ENCODE peak calls at places on chromosomes 7 and 10, in six cellular contexts. A is astrocyte, E is lower leg skin, P is choroid plexus epithelial cell, Y is AG04449, S is right atrium auricular region. O is an unnamed sample.

GRCh38 chr10:60466267-60467201 is 76.9 kb upstream of the ANK3 start:
- DNase-seq in A (peak; percentile 36), E (no peak), P (no peak), Y (no peak), S (no peak), O (no peak)

GRCh38 chr10:64430690-64431323 is 909.6 kb downstream of the REEP3 start:
- DNase-seq in A (no peak), E (no peak), P (peak; percentile 0), Y (no peak), S (no peak), O (peak; percentile 25)

GRCh38 chr10:126397640-126398382 is 9.5 kb upstream of the ADAM12 start:
- DNase-seq in A (peak; percentile 100), E (no peak), P (peak; percentile 99), Y (peak; percentile 97), S (no peak), O (no peak)

GRCh38 chr7:47602272-47603004 is 20.5 kb upstream of the TNS3 start:
- DNase-seq in A (no peak), E (no peak), P (no peak), Y (no peak), S (no peak), O (no peak)

GRCh38 chr10:100345570-100346330 is 1.3 kb upstream of the SCD start:
- DNase-seq in A (peak; percentile 77), E (no peak), P (peak; percentile 83), Y (no peak), S (no peak), O (no peak)

GRCh38 chr7:26073041-26073440 is 79.0 kb upstream of the NFE2L3 start:
- DNase-seq in A (no peak), E (no peak), P (no peak), Y (no peak), S (no peak), O (no peak)

GRCh38 chr10:31020128-31020527 is 11.5 kb downstream of the ZNF438 start:
- DNase-seq in A (no peak), E (no peak), P (no peak), Y (no peak), S (no peak), O (no peak)

GRCh38 chr7:94962661-94963060 is 55.3 kb downstream of the PPP1R9A start:
- DNase-seq in A (no peak), E (no peak), P (no peak), Y (no peak), S (no peak), O (no peak)

GRCh38 chr10:49628599-49628998 is 14.8 kb downstream of the CHAT start:
- DNase-seq in A (no peak), E (peak; percentile 64), P (no peak), Y (no peak), S (no peak), O (no peak)

GRCh38 chr10:28818645-28819036 is 141.3 kb downstream of the BAMBI start:
- DNase-seq in A (no peak), E (no peak), P (no peak), Y (no peak), S (no peak), O (no peak)

GRCh38 chr7:108454674-108455523 is 1.3 kb downstream of the NRCAM start:
- DNase-seq in A (peak; percentile 42), E (no peak), P (peak; percentile 31), Y (no peak), S (no peak), O (no peak)

GRCh38 chr7:2523461-2523905 is 3.9 kb downstream of the LFNG start:
- DNase-seq in A (no peak), E (peak; percentile 88), P (no peak), Y (no peak), S (no peak), O (peak; percentile 83)

GRCh38 chr7:2750054-2750453 is 62.1 kb downstream of the AMZ1 start:
- DNase-seq in A (no peak), E (no peak), P (peak; percentile 56), Y (no peak), S (no peak), O (no peak)

GRCh38 chr10:61733358-61733940 is 70.7 kb downstream of the CABCOCO1 start:
- DNase-seq in A (peak; percentile 24), E (no peak), P (peak; percentile 80), Y (no peak), S (no peak), O (peak; percentile 59)

GRCh38 chr7:37442268-37442667 is 6.4 kb downstream of the ELMO1 start:
- DNase-seq in A (no peak), E (no peak), P (no peak), Y (no peak), S (no peak), O (no peak)

GRCh38 chr10:6019796-6020195 is 42.4 kb downstream of the IL2RA start:
- DNase-seq in A (no peak), E (no peak), P (no peak), Y (no peak), S (no peak), O (no peak)

GRCh38 chr10:84205049-84205852 is 10.9 kb downstream of the CDHR1 start:
- DNase-seq in A (no peak), E (peak; percentile 87), P (peak; percentile 75), Y (no peak), S (no peak), O (peak; percentile 73)

GRCh38 chr10:6498771-6499170 is 81.3 kb downstream of the PRKCQ start:
- DNase-seq in A (no peak), E (no peak), P (no peak), Y (no peak), S (no peak), O (no peak)

GRCh38 chr10:110802090-110802489 is 69.6 kb upstream of the PDCD4 start:
- DNase-seq in A (peak; percentile 74), E (no peak), P (peak; percentile 73), Y (peak; percentile 60), S (no peak), O (no peak)

GRCh38 chr7:137762334-137762733 is 84.4 kb downstream of the DGKI start:
- DNase-seq in A (no peak), E (no peak), P (no peak), Y (no peak), S (no peak), O (no peak)

GRCh38 chr7:128263420-128263819 is 22.3 kb downstream of the LEP start:
- DNase-seq in A (no peak), E (no peak), P (no peak), Y (no peak), S (no peak), O (no peak)

GRCh38 chr7:143236408-143236990 is 14.7 kb downstream of the TAS2R40 start:
- DNase-seq in A (no peak), E (no peak), P (no peak), Y (no peak), S (no peak), O (no peak)

DNA sequence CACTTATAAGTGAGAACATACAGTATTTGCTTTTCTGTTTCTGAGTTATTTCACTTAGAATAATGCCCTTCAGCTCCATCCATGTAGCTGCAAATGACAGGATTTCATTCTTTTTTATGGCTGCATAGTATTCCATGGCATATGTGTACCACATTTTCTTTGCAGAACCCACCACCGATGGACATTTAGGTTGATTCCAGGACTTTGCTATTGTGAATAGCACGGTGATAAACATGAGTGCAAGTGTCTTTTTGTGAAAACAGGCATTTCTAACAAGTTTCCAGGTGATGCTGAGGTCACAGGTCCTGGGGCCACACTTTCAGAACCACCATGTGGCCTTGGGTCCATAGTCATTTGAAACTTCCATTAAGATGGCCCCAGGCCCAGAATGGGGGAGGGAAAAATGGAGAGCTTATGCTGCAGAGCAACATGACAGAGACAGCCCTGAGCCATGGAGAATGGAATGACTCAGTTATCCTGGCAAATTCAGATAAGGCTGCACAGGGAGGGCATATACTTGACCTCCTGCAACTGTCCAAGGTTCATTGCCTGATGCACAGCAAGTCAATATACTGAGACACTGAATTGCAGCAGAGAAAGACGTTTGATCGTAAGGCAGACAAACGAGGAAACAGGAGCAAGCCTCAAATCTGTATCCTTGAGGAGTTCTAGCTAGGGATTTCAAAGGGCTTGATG is 248.0 kb upstream of the GALNT17 start:
- DNase-seq in A (no peak), E (no peak), P (no peak), Y (no peak), S (no peak), O (no peak)
- H3K4me3 ChIP-seq in A (no peak overlapping the region), E (no peak overlapping the region), P (no peak overlapping the region), Y (no peak overlapping the region), S (no peak overlapping the region), O (no peak overlapping the region)

GRCh38 chr10:103781329-103782061 is 73.9 kb downstream of the SH3PXD2A start:
- DNase-seq in A (peak; percentile 99), E (no peak), P (peak; percentile 26), Y (peak; percentile 91), S (no peak), O (peak; percentile 61)
- TF ChIP-seq CTCF in A (peak; percentile 66), E (no peak), P (peak; percentile 24), Y (peak; percentile 37), S (no peak), O (peak; percentile 13)

DNA sequence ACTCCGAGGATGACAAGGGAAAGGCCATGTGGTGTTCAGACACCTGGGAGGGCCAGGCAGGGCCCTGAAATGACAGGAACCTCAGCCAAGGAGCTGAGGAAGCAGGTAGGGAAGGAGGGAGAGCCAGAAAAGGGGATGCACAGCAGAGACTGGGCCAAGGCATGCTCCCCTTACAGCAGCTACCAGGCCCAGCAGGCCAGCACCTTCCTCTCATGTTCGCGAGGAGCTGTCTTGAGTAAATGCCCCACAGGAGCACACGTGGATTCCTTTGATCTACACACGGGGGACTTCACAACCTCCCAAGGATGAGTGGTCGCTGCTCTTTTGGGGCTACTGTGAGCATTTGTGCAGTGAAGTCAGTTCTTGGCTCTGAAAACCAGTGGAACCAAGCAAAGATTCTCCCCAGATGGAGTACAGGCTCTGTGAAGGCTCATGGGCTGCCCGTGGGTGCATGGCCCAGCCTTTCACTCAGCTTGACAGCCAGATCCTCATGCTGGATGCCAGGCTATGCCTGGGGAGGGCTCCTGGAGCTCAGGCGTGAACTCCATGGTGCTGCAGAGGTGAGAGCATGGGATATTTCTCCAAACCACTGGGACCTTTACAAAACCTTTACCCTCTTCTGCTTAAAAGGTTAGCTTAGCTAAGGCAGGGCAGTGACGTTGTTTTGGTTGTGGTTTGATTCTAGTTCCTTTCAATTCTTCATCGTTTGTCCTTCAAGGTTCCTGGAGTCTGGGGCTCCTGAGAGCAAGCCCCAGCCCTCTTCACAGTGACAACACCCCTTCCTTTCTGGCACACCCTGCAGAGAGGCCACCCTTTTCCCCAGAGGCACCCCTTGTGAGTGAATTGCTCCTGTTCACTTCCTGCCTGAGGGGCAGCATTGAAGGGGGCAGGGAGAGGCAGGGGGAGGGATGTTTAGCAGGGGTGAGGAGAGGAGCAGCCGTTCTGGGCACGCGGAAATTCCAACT is 74.2 kb upstream of the ZPBP start:
- DNase-seq in A (no peak), E (no peak), P (no peak), Y (no peak), S (no peak), O (no peak)
- H3K4me3 ChIP-seq in A (no peak overlapping the region), E (no peak overlapping the region), P (no peak overlapping the region), Y (no peak overlapping the region), S (no peak overlapping the region), O (no peak overlapping the region)

GRCh38 chr10:46547881-46548780 is 8.3 kb downstream of the GPRIN2 start:
- DNase-seq in A (peak; percentile 27), E (peak; percentile 85), P (no peak), Y (no peak), S (no peak), O (peak; percentile 52)

GRCh38 chr10:46548781-46549090 is 7.7 kb downstream of the GPRIN2 start:
- DNase-seq in A (no peak), E (peak; percentile 86), P (no peak), Y (no peak), S (no peak), O (no peak)

GRCh38 chr10:46550795-46551700 is 5.4 kb downstream of the GPRIN2 start:
- DNase-seq in A (no peak), E (peak; percentile 88), P (no peak), Y (no peak), S (peak; percentile 57), O (peak; percentile 26)

GRCh38 chr10:46550076-46550790 is 6.2 kb downstream of the GPRIN2 start:
- DNase-seq in A (no peak), E (no peak), P (no peak), Y (no peak), S (peak; percentile 58), O (peak; percentile 6)

GRCh38 chr10:46549171-46550075 is 7.0 kb downstream of the GPRIN2 start:
- DNase-seq in A (no peak), E (peak; percentile 88), P (no peak), Y (no peak), S (no peak), O (no peak)
- TF ChIP-seq CTCF in A (no peak), E (no peak), P (no peak), Y (no peak), S (no peak), O (no peak)